ENCODE peak calls at places on chromosome 18, in six cellular contexts. Q, M, L, S, H and W are unnamed samples.

GRCh38 chr18:77749189-77749588 is 499.5 kb downstream of the GALR1 start:
- DNase-seq in Q (no peak), M (no peak), L (no peak), S (no peak), H (no peak), W (no peak)

GRCh38 chr18:24492445-24492844 is 32.0 kb downstream of the HRH4 start:
- DNase-seq in Q (no peak), M (no peak), L (peak; percentile 24), S (no peak), H (no peak), W (no peak)

GRCh38 chr18:8750954-8751415 is 45.6 kb downstream of the MTCL1 start:
- DNase-seq in Q (no peak), M (no peak), L (peak; percentile 35), S (no peak), H (no peak), W (no peak)

GRCh38 chr18:55588001-55588875 is at the start of gene TCF4:
- DNase-seq in Q (peak; percentile 67), M (peak; percentile 79), L (peak; percentile 30), S (peak; percentile 65), H (no peak), W (peak; percentile 51)

GRCh38 chr18:54950221-54950620 is 9.0 kb downstream of the CCDC68 start:
- DNase-seq in Q (no peak), M (no peak), L (no peak), S (no peak), H (no peak), W (no peak)

GRCh38 chr18:46096651-46097300 is 1.3 kb downstream of the ATP5F1A start:
- DNase-seq in Q (no peak), M (no peak), L (no peak), S (no peak), H (no peak), W (no peak)

GRCh38 chr18:23998018-23998417 is 16.5 kb upstream of the TTC39C start:
- DNase-seq in Q (no peak), M (no peak), L (no peak), S (no peak), H (no peak), W (no peak)

GRCh38 chr18:48739266-48740067 is 200.6 kb downstream of the CTIF start:
- DNase-seq in Q (no peak), M (no peak), L (no peak), S (no peak), H (no peak), W (no peak)

GRCh38 chr18:11178951-11179549 is 29.7 kb upstream of the PIEZO2 start:
- DNase-seq in Q (no peak), M (no peak), L (no peak), S (peak; percentile 42), H (no peak), W (peak; percentile 94)

GRCh38 chr18:8298186-8298585 is 311.1 kb upstream of the RAB12 start:
- DNase-seq in Q (no peak), M (no peak), L (no peak), S (no peak), H (no peak), W (no peak)

GRCh38 chr18:63376493-63377053 is 9.6 kb upstream of the KDSR start:
- DNase-seq in Q (no peak), M (no peak), L (no peak), S (no peak), H (no peak), W (no peak)

GRCh38 chr18:52499646-52500045 is 159.6 kb downstream of the DCC start:
- DNase-seq in Q (no peak), M (no peak), L (no peak), S (no peak), H (no peak), W (no peak)